ENCODE peak calls at places on chromosomes 12 and 14, in eight cellular contexts. V is sciatic nerve; E is ovary; F is T-helper 9 cell; B is CD4-positive, alpha-beta T cell; G is OCI-LY7; D is stimulated activated CD4-positive, alpha-beta T cell treated with anti-CD3 and anti-CD28 coated beads, TNF-alpha, amount 100 ng/mL, for 24 hours; I is adipocyte. S is an unnamed sample.

GRCh38 chr14:63308723-63309317 is 9.9 kb downstream of the GPHB5 start:
- DNase-seq in V (no peak), E (no peak), F (no peak), B (no peak), G (peak), D (peak), I (peak), S (no peak)

GRCh38 chr12:55700255-55701018 is 7.3 kb downstream of the ITGA7 start:
- DNase-seq in V (no peak), E (no peak), F (no peak), B (no peak), G (no peak), D (no peak), I (peak), S (no peak)

GRCh38 chr12:128815779-128816642 is 7.7 kb downstream of the SLC15A4 start:
- DNase-seq in V (no peak), E (no peak), F (no peak), B (no peak), G (no peak), D (no peak), I (no peak), S (no peak)

GRCh38 chr14:101120636-101121398 is 217.3 kb upstream of the RTL1 start:
- DNase-seq in V (peak), E (peak), F (no peak), B (no peak), G (peak), D (peak), I (no peak), S (no peak)

GRCh38 chr12:121797937-121798801 is 4.7 kb upstream of the RHOF start:
- DNase-seq in V (peak), E (peak), F (no peak), B (no peak), G (no peak), D (no peak), I (peak), S (no peak)

GRCh38 chr12:31004666-31005065 is 69.0 kb upstream of the DDX11 start:
- DNase-seq in V (peak), E (no peak), F (no peak), B (no peak), G (no peak), D (no peak), I (no peak), S (no peak)

GRCh38 chr14:69346710-69347109 is 51.4 kb downstream of the ERH start:
- DNase-seq in V (no peak), E (no peak), F (no peak), B (no peak), G (no peak), D (no peak), I (peak), S (no peak)

GRCh38 chr12:2753536-2753935 is 41.2 kb upstream of the FKBP4 start:
- DNase-seq in V (no peak), E (no peak), F (no peak), B (no peak), G (no peak), D (no peak), I (no peak), S (no peak)

GRCh38 chr14:91127411-91127810 is 13.5 kb downstream of the DGLUCY start:
- DNase-seq in V (no peak), E (no peak), F (no peak), B (no peak), G (no peak), D (no peak), I (no peak), S (no peak)

GRCh38 chr12:30928356-30929264 is 2.1 kb downstream of the TSPAN11 start:
- DNase-seq in V (no peak), E (no peak), F (no peak), B (no peak), G (no peak), D (no peak), I (no peak), S (no peak)

GRCh38 chr12:68158427-68158826 is 1.1 kb downstream of the IFNG start:
- DNase-seq in V (no peak), E (no peak), F (no peak), B (no peak), G (peak), D (no peak), I (peak), S (no peak)

GRCh38 chr12:123973552-123974341 is 732 bp downstream of the ZNF664 start:
- DNase-seq in V (peak), E (peak), F (peak), B (no peak), G (peak), D (peak), I (peak), S (peak)